ENCODE peak calls at places on chromosome 1, in six cellular contexts. One of them, this sample, is unnamed.

GRCh38 chr1:1335792-1336248 is 4.7 kb downstream of the TAS1R3 start:
- DNase-seq in GM23248: no peak
- DNase-seq in neuronal stem cell: no peak
- DNase-seq in IMR-90: no peak
- DNase-seq in MM.1S: no peak
- DNase-seq in astrocyte: no peak
- DNase-seq in this sample: no peak

GRCh38 chr1:11881749-11882441 is 23.1 kb upstream of the NPPB start:
- DNase-seq in GM23248: no peak
- DNase-seq in neuronal stem cell: no peak
- DNase-seq in IMR-90: no peak
- DNase-seq in MM.1S: no peak
- DNase-seq in astrocyte: no peak
- DNase-seq in this sample: no peak

GRCh38 chr1:117964290-117965038 is 34.9 kb downstream of the WDR3 start:
- DNase-seq in GM23248: peak; percentile 15
- DNase-seq in neuronal stem cell: no peak
- DNase-seq in IMR-90: peak; percentile 15
- DNase-seq in MM.1S: no peak
- DNase-seq in astrocyte: peak; percentile 33
- DNase-seq in this sample: no peak

GRCh38 chr1:10701145-10701544 is 95.3 kb downstream of the CASZ1 start:
- DNase-seq in GM23248: no peak
- DNase-seq in neuronal stem cell: no peak
- DNase-seq in IMR-90: no peak
- DNase-seq in MM.1S: no peak
- DNase-seq in astrocyte: no peak
- DNase-seq in this sample: no peak

GRCh38 chr1:65149391-65149729 is 1.4 kb downstream of the AK4 start:
- DNase-seq in GM23248: no peak
- DNase-seq in neuronal stem cell: peak; percentile 24
- DNase-seq in IMR-90: no peak
- DNase-seq in MM.1S: no peak
- DNase-seq in astrocyte: no peak
- DNase-seq in this sample: no peak

GRCh38 chr1:193283026-193283425 is 96.6 kb upstream of the B3GALT2 start:
- DNase-seq in GM23248: peak; percentile 47
- DNase-seq in neuronal stem cell: no peak
- DNase-seq in IMR-90: peak; percentile 65
- DNase-seq in MM.1S: no peak
- DNase-seq in astrocyte: peak; percentile 49
- DNase-seq in this sample: peak; percentile 43

GRCh38 chr1:37036667-37037053 is 2.3 kb upstream of the GRIK3 start:
- DNase-seq in GM23248: peak; percentile 20
- DNase-seq in neuronal stem cell: no peak
- DNase-seq in IMR-90: no peak
- DNase-seq in MM.1S: no peak
- DNase-seq in astrocyte: no peak
- DNase-seq in this sample: no peak

GRCh38 chr1:32861904-32862698 is 8.6 kb downstream of the FNDC5 start:
- DNase-seq in GM23248: peak; percentile 39
- DNase-seq in neuronal stem cell: no peak
- DNase-seq in IMR-90: peak; percentile 19
- DNase-seq in MM.1S: no peak
- DNase-seq in astrocyte: no peak
- DNase-seq in this sample: peak; percentile 31

GRCh38 chr1:167198518-167199133 is 22.1 kb upstream of the POU2F1 start:
- DNase-seq in GM23248: no peak
- DNase-seq in neuronal stem cell: peak; percentile 38
- DNase-seq in IMR-90: no peak
- DNase-seq in MM.1S: no peak
- DNase-seq in astrocyte: no peak
- DNase-seq in this sample: no peak

GRCh38 chr1:38115682-38116187 is 69.1 kb upstream of the POU3F1 start:
- DNase-seq in GM23248: no peak
- DNase-seq in neuronal stem cell: no peak
- DNase-seq in IMR-90: no peak
- DNase-seq in MM.1S: no peak
- DNase-seq in astrocyte: no peak
- DNase-seq in this sample: no peak

GRCh38 chr1:2632561-2633361 is at the start of gene MMEL1:
- DNase-seq in GM23248: no peak
- DNase-seq in neuronal stem cell: no peak
- DNase-seq in IMR-90: no peak
- DNase-seq in MM.1S: no peak
- DNase-seq in astrocyte: no peak
- DNase-seq in this sample: no peak

GRCh38 chr1:92459871-92460320 is 26.8 kb downstream of the GFI1 start:
- DNase-seq in GM23248: no peak
- DNase-seq in neuronal stem cell: no peak
- DNase-seq in IMR-90: no peak
- DNase-seq in MM.1S: no peak
- DNase-seq in astrocyte: no peak
- DNase-seq in this sample: no peak

GRCh38 chr1:94325379-94326302 is 88.3 kb upstream of the ARHGAP29 start:
- DNase-seq in GM23248: peak; percentile 99
- DNase-seq in neuronal stem cell: no peak
- DNase-seq in IMR-90: peak; percentile 99
- DNase-seq in MM.1S: no peak
- DNase-seq in astrocyte: peak; percentile 100
- DNase-seq in this sample: peak; percentile 96

DNA sequence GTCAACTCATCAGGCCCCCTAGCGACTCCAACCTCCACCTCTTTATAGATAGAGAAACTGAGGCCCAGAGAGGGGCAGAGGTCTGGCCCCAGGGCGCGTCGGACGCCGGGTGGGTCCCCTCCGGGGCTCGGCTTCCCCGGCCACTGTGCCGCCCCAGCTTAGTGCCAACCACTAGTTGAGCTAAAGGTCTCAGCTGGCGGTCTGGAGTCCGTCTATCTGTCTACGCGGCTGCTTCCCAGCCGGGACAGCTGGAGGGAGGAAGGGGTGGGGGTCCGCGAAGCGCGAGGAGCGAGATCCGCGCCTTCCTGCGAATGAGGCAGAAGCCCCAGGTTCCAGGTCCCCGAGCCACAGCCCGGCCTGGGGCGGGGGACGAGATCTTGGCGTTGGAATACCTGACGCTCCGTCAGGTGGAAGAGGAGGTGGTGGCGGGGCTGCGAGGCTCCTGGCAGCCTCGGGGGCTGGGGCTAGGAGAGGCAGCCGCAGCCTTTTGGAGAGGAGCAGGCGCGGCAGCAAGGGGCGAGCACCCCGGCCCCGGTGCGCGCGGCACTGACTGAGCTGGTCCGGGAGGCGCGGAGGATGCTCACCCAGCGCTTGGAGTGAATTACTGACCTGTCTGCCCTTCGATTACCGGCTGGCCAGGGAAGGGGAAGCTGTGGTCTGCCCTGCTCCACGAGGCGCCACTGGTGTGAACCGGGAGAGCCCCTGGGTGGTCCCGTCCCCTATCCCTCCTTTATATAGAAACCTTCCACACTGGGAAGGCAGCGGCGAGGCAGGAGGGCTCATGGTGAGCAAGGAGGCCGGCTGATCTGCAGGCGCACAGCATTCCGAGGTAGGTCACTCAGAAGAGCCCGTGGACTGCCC is 948 bp downstream of the PODN start:
- DNase-seq in GM23248: peak; percentile 45
- DNase-seq in neuronal stem cell: no peak
- DNase-seq in IMR-90: no peak
- DNase-seq in MM.1S: no peak
- DNase-seq in astrocyte: no peak
- DNase-seq in this sample: no peak
- H3K4me3 ChIP-seq in GM23248: peak overlapping the region; percentile 81
- H3K4me3 ChIP-seq in neuronal stem cell: peak overlapping the region; percentile 46
- H3K4me3 ChIP-seq in IMR-90: peak overlapping the region; percentile 92
- H3K4me3 ChIP-seq in MM.1S: no peak overlapping the region
- H3K4me3 ChIP-seq in astrocyte: peak overlapping the region; percentile 52
- H3K4me3 ChIP-seq in this sample: peak overlapping the region; percentile 84

GRCh38 chr1:53470584-53470983 is 11.4 kb downstream of the DMRTB1 start:
- DNase-seq in GM23248: no peak
- DNase-seq in neuronal stem cell: no peak
- DNase-seq in IMR-90: no peak
- DNase-seq in MM.1S: no peak
- DNase-seq in astrocyte: no peak
- DNase-seq in this sample: no peak
- H3K9ac ChIP-seq in GM23248: no peak overlapping the region
- H3K9ac ChIP-seq in neuronal stem cell: no peak overlapping the region
- H3K9ac ChIP-seq in IMR-90: no peak overlapping the region
- H3K9ac ChIP-seq in MM.1S: no peak overlapping the region
- H3K9ac ChIP-seq in astrocyte: no peak overlapping the region
- H3K9ac ChIP-seq in this sample: no peak overlapping the region

DNA sequence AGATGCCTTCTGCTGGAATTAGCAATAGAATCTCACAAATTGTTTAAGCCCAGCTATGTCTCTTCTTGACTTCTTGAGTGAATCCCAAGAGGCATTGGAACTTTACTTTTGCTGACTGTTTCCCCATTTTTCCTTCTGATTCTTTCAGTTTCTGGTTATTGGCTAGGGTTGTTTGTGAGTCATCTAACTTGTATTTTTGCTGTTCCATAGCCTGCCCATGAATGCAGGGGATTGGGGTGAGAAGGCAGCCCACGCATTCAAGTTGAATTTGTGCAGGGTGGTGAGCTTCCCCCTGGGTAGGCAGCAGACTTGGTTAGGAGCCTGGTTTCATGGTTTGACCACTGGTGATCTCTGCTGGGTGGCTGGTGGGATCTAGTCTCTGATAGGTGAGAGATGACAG is 10.4 kb upstream of the KLF17 start:
- DNase-seq in GM23248: peak; percentile 61
- DNase-seq in neuronal stem cell: no peak
- DNase-seq in IMR-90: peak; percentile 67
- DNase-seq in MM.1S: no peak
- DNase-seq in astrocyte: peak; percentile 78
- DNase-seq in this sample: peak; percentile 40
- H3K4me1 ChIP-seq in GM23248: peaks cover 9% of the 10 kb centered on the region
- H3K4me1 ChIP-seq in neuronal stem cell: no peaks in the 10 kb centered on the region
- H3K4me1 ChIP-seq in IMR-90: no peaks in the 10 kb centered on the region
- H3K4me1 ChIP-seq in MM.1S: no peaks in the 10 kb centered on the region
- H3K4me1 ChIP-seq in astrocyte: peaks cover 3% of the 10 kb centered on the region
- H3K4me1 ChIP-seq in this sample: peaks cover 13% of the 10 kb centered on the region

DNA sequence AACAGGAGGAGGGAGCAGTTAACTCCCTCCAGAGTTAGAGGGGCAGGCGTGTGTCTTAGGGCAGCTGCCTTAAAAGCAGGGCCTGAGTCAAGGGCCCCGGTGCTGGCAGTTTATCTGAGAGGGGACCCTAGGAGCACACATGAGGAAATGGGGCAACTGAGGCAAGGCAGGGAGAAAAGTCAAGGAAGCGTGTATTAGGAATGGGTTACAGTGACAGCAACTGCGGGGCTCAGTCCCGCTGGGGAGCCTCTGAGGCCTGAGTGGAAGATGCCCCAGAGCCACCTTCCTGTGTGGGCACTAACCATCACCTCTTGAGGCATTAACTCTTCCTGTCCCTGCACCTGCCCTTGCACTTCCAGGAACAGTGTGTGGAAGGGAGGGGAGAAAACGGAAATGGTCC is 276.3 kb downstream of the MATN1 start:
- DNase-seq in GM23248: no peak
- DNase-seq in neuronal stem cell: no peak
- DNase-seq in IMR-90: no peak
- DNase-seq in MM.1S: no peak
- DNase-seq in astrocyte: no peak
- DNase-seq in this sample: no peak
- H3K4me3 ChIP-seq in GM23248: no peak overlapping the region
- H3K4me3 ChIP-seq in neuronal stem cell: no peak overlapping the region
- H3K4me3 ChIP-seq in IMR-90: no peak overlapping the region
- H3K4me3 ChIP-seq in MM.1S: no peak overlapping the region
- H3K4me3 ChIP-seq in astrocyte: no peak overlapping the region
- H3K4me3 ChIP-seq in this sample: no peak overlapping the region

This sample was measured in adipocyte.